ENCODE peak calls at places on chromosomes 3 and 15, in four cellular contexts. P, Y, I and B are unnamed samples.

GRCh38 chr15:66154581-66154980 is 99.0 kb downstream of the MEGF11 start:
- DNase-seq in Y (no peak), I (no peak), P (no peak), B (no peak)

GRCh38 chr15:68427366-68427765 is 4.6 kb downstream of the ITGA11 start:
- DNase-seq in Y (no peak), I (no peak), P (no peak), B (no peak)

GRCh38 chr3:157844770-157845522 is 261.3 kb downstream of the SHOX2 start:
- DNase-seq in P (no peak), I (no peak), Y (no peak), B (no peak)

GRCh38 chr3:11757441-11757875 is 89.2 kb downstream of the TAMM41 start:
- DNase-seq in I (no peak), P (no peak), Y (no peak), B (no peak)

GRCh38 chr15:69206079-69206478 is 45.6 kb downstream of the GLCE start:
- DNase-seq in Y (no peak), P (no peak), I (no peak), B (no peak)

GRCh38 chr3:159260049-159260662 is 458.3 kb downstream of the MFSD1 start:
- DNase-seq in I (no peak), Y (no peak), P (peak; percentile 19), B (peak; percentile 33)

GRCh38 chr15:34964277-34964676 is 5.3 kb downstream of the AQR start:
- DNase-seq in Y (no peak), P (no peak), I (no peak), B (no peak)

GRCh38 chr3:185900228-185900627 is 37.6 kb downstream of the TRA2B start:
- DNase-seq in Y (no peak), I (no peak), P (peak; percentile 64), B (peak; percentile 83)

GRCh38 chr3:100709840-100710235 is 544 bp downstream of the TFG start:
- DNase-seq in P (peak; percentile 21), Y (peak; percentile 72), I (peak; percentile 67), B (peak; percentile 41)

GRCh38 chr3:7340795-7341194 is 479.9 kb downstream of the GRM7 start:
- DNase-seq in P (no peak), Y (no peak), I (no peak), B (no peak)

GRCh38 chr15:86629957-86630356 is 550.3 kb downstream of the AGBL1 start:
- DNase-seq in Y (no peak), I (no peak), P (no peak), B (no peak)

GRCh38 chr15:63896336-63897115 is 62.8 kb upstream of the HERC1 start:
- DNase-seq in I (peak; percentile 66), P (peak; percentile 50), Y (no peak), B (peak; percentile 18)

GRCh38 chr3:192445768-192446644 is 281.3 kb downstream of the FGF12 start:
- DNase-seq in P (no peak), I (no peak), Y (no peak), B (no peak)

GRCh38 chr15:58440181-58440910 is 8.6 kb downstream of the LIPC start:
- DNase-seq in P (peak; percentile 89), I (no peak), Y (no peak), B (peak; percentile 22)

GRCh38 chr15:74229686-74230085 is 6.4 kb upstream of the CCDC33 start:
- DNase-seq in I (no peak), P (no peak), Y (no peak), B (no peak)

GRCh38 chr3:32384938-32385337 is 6.7 kb upstream of the CMTM7 start:
- DNase-seq in P (no peak), I (no peak), Y (no peak), B (no peak)

GRCh38 chr15:48547305-48547704 is 98.2 kb downstream of the FBN1 start:
- DNase-seq in P (no peak), I (no peak), Y (no peak), B (no peak)

GRCh38 chr15:70478251-70478990 is 284.9 kb downstream of the UACA start:
- DNase-seq in Y (no peak), I (no peak), P (no peak), B (peak; percentile 8)

GRCh38 chr3:177468331-177468730 is 271.0 kb upstream of the TBL1XR1 start:
- DNase-seq in Y (no peak), I (no peak), P (no peak), B (no peak)

GRCh38 chr15:74156678-74157411 is 16.7 kb upstream of the ISLR start:
- DNase-seq in Y (no peak), I (no peak), P (no peak), B (no peak)

GRCh38 chr3:68007621-68008226 is 353.3 kb upstream of the SUCLG2 start:
- DNase-seq in P (no peak), Y (no peak), I (no peak), B (no peak)

GRCh38 chr3:71011565-71012287 is 571.8 kb downstream of the FOXP1 start:
- DNase-seq in P (no peak), Y (no peak), I (no peak), B (no peak)

GRCh38 chr3:71005797-71006321 is 577.7 kb downstream of the FOXP1 start:
- DNase-seq in P (no peak), Y (no peak), I (no peak), B (no peak)

GRCh38 chr3:71008350-71008923 is 575.1 kb downstream of the FOXP1 start:
- DNase-seq in I (no peak), Y (no peak), P (no peak), B (no peak)

GRCh38 chr3:71010731-71011455 is 572.6 kb downstream of the FOXP1 start:
- DNase-seq in I (no peak), P (no peak), Y (no peak), B (no peak)

GRCh38 chr3:71006810-71007785 is 576.4 kb downstream of the FOXP1 start:
- DNase-seq in Y (no peak), P (peak; percentile 24), I (no peak), B (peak; percentile 49)
- TF ChIP-seq POLR2A in Y (no peak), P (no peak), I (no peak), B (no peak)

DNA sequence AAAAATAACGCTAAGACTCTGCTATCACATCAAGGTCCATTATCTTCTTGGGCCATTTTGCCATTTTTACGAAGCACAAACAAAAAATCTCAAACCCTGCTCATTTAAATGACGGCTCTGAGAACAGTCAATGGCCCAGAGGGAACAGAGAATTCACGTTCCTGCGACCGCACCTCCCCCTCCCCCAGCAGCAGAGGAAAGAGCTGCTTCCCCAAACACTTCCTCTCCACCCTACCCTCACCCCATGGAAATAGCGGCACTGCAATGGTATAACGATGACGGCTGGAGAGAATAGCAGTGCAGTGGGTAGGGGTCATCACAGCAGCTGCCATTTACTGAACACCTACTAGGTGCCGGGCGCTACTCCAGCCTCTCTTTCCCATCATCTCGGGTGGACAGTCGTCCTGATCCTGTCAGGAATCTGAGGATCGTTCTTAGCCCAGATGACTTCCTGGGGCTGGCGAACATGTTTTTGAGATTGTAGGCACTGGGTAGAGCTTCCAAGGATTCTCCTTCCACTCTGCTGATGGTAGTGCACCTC is 113.3 kb downstream of the IQSEC1 start:
- DNase-seq in I (no peak), Y (no peak), P (no peak), B (no peak)
- TF ChIP-seq POLR2A in I (no peak), Y (no peak), P (no peak), B (no peak)

GRCh38 chr3:142028174-142028833 is 121.0 kb downstream of the TFDP2 start:
- DNase-seq in I (no peak), Y (no peak), P (no peak), B (peak; percentile 30)
- TF ChIP-seq POLR2A in I (no peak), Y (no peak), P (no peak), B (peak; percentile 80)

GRCh38 chr3:16993227-16993626 is 108.5 kb downstream of the PLCL2 start:
- DNase-seq in I (no peak), Y (no peak), P (no peak), B (no peak)
- TF ChIP-seq POLR2A in I (no peak), Y (no peak), P (no peak), B (no peak)

GRCh38 chr3:44058022-44058867 is 183.4 kb upstream of the TOPAZ1 start:
- DNase-seq in P (no peak), Y (no peak), I (no peak), B (peak; percentile 81)
- TF ChIP-seq POLR2A in P (no peak), Y (no peak), I (no peak), B (peak; percentile 60)